ENCODE peak calls at places on chromosomes 2 and 18, in four cellular contexts. One of them, this sample, is unnamed. For H3K4me1, the result is how much of the 10 kb centered on the place peaks cover.

GRCh38 chr2:180790891-180791290 is 189.5 kb upstream of the UBE2E3 start:
- DNase-seq in lung: no peak
- DNase-seq in lower lobe of right lung: no peak
- DNase-seq in transverse colon: no peak
- DNase-seq in this sample: no peak

GRCh38 chr18:34957119-34957863 is 83.9 kb upstream of the MAPRE2 start:
- DNase-seq in lung: no peak
- DNase-seq in lower lobe of right lung: no peak
- DNase-seq in transverse colon: no peak
- DNase-seq in this sample: no peak

GRCh38 chr2:74197983-74198460 is 393 bp upstream of the MTHFD2 start:
- DNase-seq in lung: no peak
- DNase-seq in lower lobe of right lung: no peak
- DNase-seq in transverse colon: no peak
- DNase-seq in this sample: no peak

GRCh38 chr2:76953733-76954347 is 568.3 kb downstream of the LRRTM4 start:
- DNase-seq in lung: peak
- DNase-seq in lower lobe of right lung: no peak
- DNase-seq in transverse colon: peak
- DNase-seq in this sample: no peak

GRCh38 chr2:207681431-207681830 is 30.0 kb upstream of the CCNYL1 start:
- DNase-seq in lung: no peak
- DNase-seq in lower lobe of right lung: no peak
- DNase-seq in transverse colon: no peak
- DNase-seq in this sample: no peak

GRCh38 chr2:152847067-152847466 is 128.6 kb downstream of the ARL6IP6 start:
- DNase-seq in lung: no peak
- DNase-seq in lower lobe of right lung: no peak
- DNase-seq in transverse colon: no peak
- DNase-seq in this sample: no peak

GRCh38 chr2:201049455-201049854 is 22.0 kb downstream of the HYCC2 start:
- DNase-seq in lung: no peak
- DNase-seq in lower lobe of right lung: no peak
- DNase-seq in transverse colon: no peak
- DNase-seq in this sample: no peak

GRCh38 chr2:206217162-206217561 is 57.3 kb upstream of the ZDBF2 start:
- DNase-seq in lung: no peak
- DNase-seq in lower lobe of right lung: no peak
- DNase-seq in transverse colon: no peak
- DNase-seq in this sample: no peak

GRCh38 chr18:62318613-62319012 is 6.5 kb upstream of the TNFRSF11A start:
- DNase-seq in lung: no peak
- DNase-seq in lower lobe of right lung: no peak
- DNase-seq in transverse colon: no peak
- DNase-seq in this sample: no peak

GRCh38 chr2:193584522-193584938 is 1389.8 kb upstream of the TMEFF2 start:
- DNase-seq in lung: no peak
- DNase-seq in lower lobe of right lung: no peak
- DNase-seq in transverse colon: no peak
- DNase-seq in this sample: no peak

GRCh38 chr18:61466736-61467135 is 133.5 kb downstream of the CDH20 start:
- DNase-seq in lung: no peak
- DNase-seq in lower lobe of right lung: no peak
- DNase-seq in transverse colon: no peak
- DNase-seq in this sample: no peak

GRCh38 chr2:11680181-11680900 is 10.3 kb upstream of the NTSR2 start:
- DNase-seq in lung: no peak
- DNase-seq in lower lobe of right lung: no peak
- DNase-seq in transverse colon: no peak
- DNase-seq in this sample: no peak

GRCh38 chr18:79584491-79585394 is 94.9 kb upstream of the CTDP1 start:
- DNase-seq in lung: no peak
- DNase-seq in lower lobe of right lung: peak
- DNase-seq in transverse colon: peak
- DNase-seq in this sample: no peak

GRCh38 chr2:235850771-235851551 is 317.2 kb downstream of the GBX2 start:
- DNase-seq in lung: no peak
- DNase-seq in lower lobe of right lung: no peak
- DNase-seq in transverse colon: no peak
- DNase-seq in this sample: no peak

GRCh38 chr18:78641689-78642231 is 337.9 kb upstream of the SALL3 start:
- DNase-seq in lung: no peak
- DNase-seq in lower lobe of right lung: no peak
- DNase-seq in transverse colon: no peak
- DNase-seq in this sample: no peak

GRCh38 chr2:196957442-196957841 is 30.9 kb upstream of the PGAP1 start:
- DNase-seq in lung: no peak
- DNase-seq in lower lobe of right lung: no peak
- DNase-seq in transverse colon: no peak
- DNase-seq in this sample: no peak

GRCh38 chr2:235021752-235022151 is 69.9 kb downstream of the SH3BP4 start:
- DNase-seq in lung: no peak
- DNase-seq in lower lobe of right lung: no peak
- DNase-seq in transverse colon: no peak
- DNase-seq in this sample: no peak

GRCh38 chr18:23114171-23114881 is 21.0 kb upstream of the CABLES1 start:
- DNase-seq in lung: peak
- DNase-seq in lower lobe of right lung: peak
- DNase-seq in transverse colon: no peak
- DNase-seq in this sample: no peak

GRCh38 chr2:132757676-132758075 is 87.7 kb upstream of the LYPD1 start:
- DNase-seq in lung: no peak
- DNase-seq in lower lobe of right lung: no peak
- DNase-seq in transverse colon: no peak
- DNase-seq in this sample: no peak

GRCh38 chr2:25362049-25362563 is 20.4 kb upstream of the DNMT3A start:
- DNase-seq in lung: peak
- DNase-seq in lower lobe of right lung: peak
- DNase-seq in transverse colon: peak
- DNase-seq in this sample: peak

GRCh38 chr2:145228506-145228905 is 708.6 kb upstream of the ZEB2 start:
- DNase-seq in lung: no peak
- DNase-seq in lower lobe of right lung: no peak
- DNase-seq in transverse colon: no peak
- DNase-seq in this sample: no peak

DNA sequence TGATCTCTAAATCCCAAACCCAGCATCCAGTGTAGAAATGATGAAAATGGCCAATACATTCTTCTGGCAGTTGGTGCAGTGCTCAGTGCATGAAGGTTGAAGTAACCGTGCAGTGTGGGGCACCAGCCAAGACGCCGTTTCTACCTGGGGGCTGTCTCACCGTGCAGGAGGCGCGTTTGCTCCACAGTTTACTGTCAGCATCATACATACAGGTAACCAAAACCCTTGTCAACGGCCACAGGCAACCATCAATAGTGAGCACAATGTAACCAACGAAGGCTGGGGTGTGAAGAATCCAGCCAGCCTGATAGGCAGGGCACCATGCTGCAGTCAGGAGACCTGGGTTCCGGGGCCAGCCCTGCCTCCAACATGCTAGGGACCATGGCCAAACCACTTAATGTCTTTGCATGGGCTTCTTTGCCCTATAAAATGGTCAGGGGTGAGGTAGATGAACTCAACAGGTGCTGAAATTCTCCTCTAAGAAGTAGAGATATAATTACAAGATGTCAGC is 127.5 kb upstream of the ID2 start:
- DNase-seq in lung: no peak
- DNase-seq in lower lobe of right lung: no peak
- DNase-seq in transverse colon: no peak
- DNase-seq in this sample: no peak
- H3K4me1 ChIP-seq in lung: under half
- H3K4me1 ChIP-seq in lower lobe of right lung: under half
- H3K4me1 ChIP-seq in transverse colon: under half
- H3K4me1 ChIP-seq in this sample: under half

GRCh38 chr2:173048901-173049661 is 26.6 kb upstream of the MAP3K20 start:
- DNase-seq in lung: peak
- DNase-seq in lower lobe of right lung: no peak
- DNase-seq in transverse colon: peak
- DNase-seq in this sample: peak
- H3K4me1 ChIP-seq in lung: under half
- H3K4me1 ChIP-seq in lower lobe of right lung: under half
- H3K4me1 ChIP-seq in transverse colon: under half
- H3K4me1 ChIP-seq in this sample: under half

DNA sequence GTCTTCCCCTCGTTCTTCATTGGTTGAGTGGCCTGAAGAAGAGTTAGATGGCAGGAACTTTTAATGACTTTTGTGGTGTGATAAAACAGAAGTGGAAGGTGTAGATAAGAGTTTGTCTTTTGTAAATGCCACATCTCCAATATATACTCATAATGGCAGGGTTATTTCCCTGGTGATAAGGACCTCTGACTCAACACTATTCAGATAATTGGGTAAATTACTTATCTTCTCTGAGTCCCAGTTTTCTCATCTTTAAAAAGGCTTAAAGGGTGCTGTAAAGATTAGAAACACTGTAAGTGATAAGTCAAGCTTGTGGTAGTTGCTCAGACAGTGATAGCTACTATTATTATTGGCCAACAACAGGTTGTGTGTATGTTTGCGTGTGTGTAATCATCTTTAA is 9.5 kb downstream of the KLHL14 start:
- DNase-seq in lung: no peak
- DNase-seq in lower lobe of right lung: no peak
- DNase-seq in transverse colon: no peak
- DNase-seq in this sample: no peak
- H3K4me1 ChIP-seq in lung: under half
- H3K4me1 ChIP-seq in lower lobe of right lung: under half
- H3K4me1 ChIP-seq in transverse colon: under half
- H3K4me1 ChIP-seq in this sample: under half

GRCh38 chr2:199092419-199092818 is 365.3 kb downstream of the SATB2 start:
- DNase-seq in lung: no peak
- DNase-seq in lower lobe of right lung: peak
- DNase-seq in transverse colon: peak
- DNase-seq in this sample: no peak
- H3K4me1 ChIP-seq in lung: under half
- H3K4me1 ChIP-seq in lower lobe of right lung: under half
- H3K4me1 ChIP-seq in transverse colon: under half
- H3K4me1 ChIP-seq in this sample: under half

DNA sequence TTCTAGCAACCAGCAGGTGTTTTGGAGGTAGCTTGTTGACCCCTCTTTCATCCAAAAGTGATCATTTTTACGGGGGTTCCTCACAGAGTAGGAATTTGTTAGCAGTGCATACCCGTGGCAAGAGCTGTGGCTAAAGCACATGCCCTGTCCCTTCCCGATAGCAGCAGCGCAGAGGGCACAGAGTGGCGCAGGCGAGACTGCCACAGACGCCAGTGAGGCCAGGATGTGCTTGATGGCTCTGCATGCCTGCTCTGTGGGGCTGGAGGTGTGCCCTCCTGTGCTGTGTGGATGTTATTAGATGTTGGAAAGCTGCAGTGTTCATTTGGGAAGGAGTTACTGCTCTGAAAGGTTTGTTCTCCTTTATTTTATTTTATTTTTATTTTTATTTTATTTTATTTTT is 153.6 kb downstream of the FAM210A start:
- DNase-seq in lung: no peak
- DNase-seq in lower lobe of right lung: no peak
- DNase-seq in transverse colon: no peak
- DNase-seq in this sample: no peak
- H3K4me1 ChIP-seq in lung: under half
- H3K4me1 ChIP-seq in lower lobe of right lung: under half
- H3K4me1 ChIP-seq in transverse colon: under half
- H3K4me1 ChIP-seq in this sample: under half

DNA sequence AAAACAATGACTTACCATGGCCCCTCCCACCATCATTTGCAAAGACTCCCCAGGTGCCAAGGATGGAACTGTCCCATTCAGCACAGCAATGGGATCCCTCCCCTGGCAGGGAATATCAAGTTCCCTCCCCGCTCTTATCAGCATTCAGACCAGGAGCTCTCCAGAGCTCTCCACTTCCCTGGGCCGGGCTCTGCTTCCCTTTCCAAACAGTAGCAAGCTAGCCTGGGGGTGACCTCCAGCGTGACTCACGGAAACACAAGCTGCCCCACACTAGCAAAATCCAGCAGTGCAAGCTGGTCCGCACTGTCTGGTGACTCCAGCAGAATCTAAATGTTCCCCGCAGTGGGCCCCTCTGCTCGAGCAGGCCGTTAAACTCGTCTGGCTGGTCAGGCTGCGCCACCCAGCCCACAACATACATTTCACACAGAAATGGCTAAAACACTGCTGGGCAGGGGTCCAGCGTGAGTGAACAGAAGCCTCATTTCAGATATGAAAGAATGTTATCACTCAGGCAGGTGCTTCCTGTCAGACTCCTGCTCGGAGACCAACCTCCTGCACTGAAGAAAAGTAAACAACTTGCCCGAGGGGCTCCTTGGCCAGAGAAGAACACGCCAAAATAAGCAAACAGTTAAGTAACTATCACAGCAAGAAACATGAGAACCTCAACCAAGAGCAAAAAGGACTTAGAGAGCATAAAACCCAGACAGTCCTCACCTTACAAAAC is 33.9 kb downstream of the STAT1 start:
- DNase-seq in lung: peak
- DNase-seq in lower lobe of right lung: peak
- DNase-seq in transverse colon: peak
- DNase-seq in this sample: no peak
- H3K4me1 ChIP-seq in lung: under half
- H3K4me1 ChIP-seq in lower lobe of right lung: under half
- H3K4me1 ChIP-seq in transverse colon: under half
- H3K4me1 ChIP-seq in this sample: under half